ENCODE peak calls at places on chromosomes 7 and 10, in eight cellular contexts. T is right cardiac atrium, M is fibroblast of lung, G is GM12865, O is brain microvascular endothelial cell, U is astrocyte of the cerebellum, R is Karpas-422, D is NT2/D1. L is an unnamed sample.

GRCh38 chr7:136183981-136184380 is 206.8 kb upstream of the MTPN start:
- DNase-seq in T (no peak), M (peak), G (no peak), O (no peak), U (no peak), R (no peak), D (peak), L (no peak)

GRCh38 chr7:50838675-50839377 is 56.1 kb upstream of the GRB10 start:
- DNase-seq in T (peak), M (peak), G (no peak), O (peak), U (peak), R (no peak), D (no peak), L (peak)

GRCh38 chr7:106218546-106218945 is 66.2 kb downstream of the NAMPT start:
- DNase-seq in T (peak), M (no peak), G (no peak), O (no peak), U (no peak), R (no peak), D (no peak), L (no peak)

GRCh38 chr7:129188372-129188891 is at the start of gene SMO:
- DNase-seq in T (peak), M (peak), G (no peak), O (no peak), U (no peak), R (no peak), D (peak), L (no peak)

GRCh38 chr7:130151591-130152269 is 53.5 kb downstream of the TMEM209 start:
- DNase-seq in T (no peak), M (peak), G (peak), O (no peak), U (no peak), R (no peak), D (no peak), L (no peak)

GRCh38 chr7:55887786-55888185 is 530 bp downstream of the ZNF713 start:
- DNase-seq in T (no peak), M (peak), G (no peak), O (no peak), U (no peak), R (no peak), D (no peak), L (no peak)

GRCh38 chr10:77592946-77593636 is 44.5 kb downstream of the KCNMA1 start:
- DNase-seq in T (peak), M (peak), G (no peak), O (peak), U (peak), R (no peak), D (no peak), L (peak)

GRCh38 chr10:62779487-62780248 is 24.9 kb upstream of the ADO start:
- DNase-seq in T (no peak), M (no peak), G (peak), O (peak), U (no peak), R (no peak), D (no peak), L (no peak)

GRCh38 chr7:23434147-23434676 is 36.1 kb downstream of the IGF2BP3 start:
- DNase-seq in T (no peak), M (no peak), G (peak), O (no peak), U (no peak), R (no peak), D (no peak), L (no peak)

GRCh38 chr7:112370436-112370835 is 79.8 kb upstream of the IFRD1 start:
- DNase-seq in T (no peak), M (no peak), G (no peak), O (no peak), U (no peak), R (no peak), D (no peak), L (no peak)

GRCh38 chr7:95808396-95808795 is 36.0 kb downstream of the DYNC1I1 start:
- DNase-seq in T (no peak), M (no peak), G (no peak), O (no peak), U (no peak), R (no peak), D (no peak), L (no peak)

GRCh38 chr7:116089293-116089692 is 58.7 kb upstream of the TFEC start:
- DNase-seq in T (no peak), M (no peak), G (no peak), O (no peak), U (no peak), R (no peak), D (no peak), L (no peak)

GRCh38 chr10:34760606-34761005 is 54.5 kb downstream of the PARD3 start:
- DNase-seq in T (no peak), M (no peak), G (no peak), O (no peak), U (no peak), R (no peak), D (no peak), L (no peak)

GRCh38 chr10:124566981-124567835 is 105.6 kb downstream of the LHPP start:
- DNase-seq in T (no peak), M (no peak), G (no peak), O (no peak), U (no peak), R (no peak), D (no peak), L (no peak)

GRCh38 chr10:50936335-50936734 is 50.9 kb upstream of the A1CF start:
- DNase-seq in T (no peak), M (no peak), G (no peak), O (no peak), U (no peak), R (no peak), D (no peak), L (no peak)

GRCh38 chr7:123735539-123735938 is 13.3 kb downstream of the WASL start:
- DNase-seq in T (no peak), M (no peak), G (no peak), O (no peak), U (no peak), R (no peak), D (no peak), L (no peak)

GRCh38 chr10:34252111-34252510 is 563.0 kb downstream of the PARD3 start:
- DNase-seq in T (peak), M (no peak), G (no peak), O (no peak), U (no peak), R (no peak), D (no peak), L (no peak)

GRCh38 chr10:77328272-77328816 is 309.3 kb downstream of the KCNMA1 start:
- DNase-seq in T (peak), M (peak), G (peak), O (no peak), U (no peak), R (peak), D (no peak), L (no peak)

GRCh38 chr7:54245046-54245445 is 297.1 kb upstream of the VSTM2A start:
- DNase-seq in T (no peak), M (no peak), G (no peak), O (no peak), U (no peak), R (no peak), D (no peak), L (no peak)

GRCh38 chr7:152523916-152524315 is 88.1 kb upstream of the KMT2C start:
- DNase-seq in T (no peak), M (no peak), G (no peak), O (no peak), U (no peak), R (no peak), D (no peak), L (no peak)

GRCh38 chr10:30233186-30233958 is 115.7 kb downstream of the MTPAP start:
- DNase-seq in T (no peak), M (no peak), G (no peak), O (peak), U (no peak), R (no peak), D (no peak), L (no peak)

GRCh38 chr10:873020-873419 is 58.5 kb downstream of the LARP4B start:
- DNase-seq in T (no peak), M (no peak), G (no peak), O (no peak), U (no peak), R (no peak), D (no peak), L (no peak)

GRCh38 chr7:73740212-73740611 is 1.6 kb upstream of the ABHD11 start:
- DNase-seq in T (no peak), M (no peak), G (no peak), O (no peak), U (no peak), R (no peak), D (no peak), L (no peak)

GRCh38 chr7:70630647-70631457 is 501.1 kb upstream of the GALNT17 start:
- DNase-seq in T (peak), M (peak), G (no peak), O (no peak), U (peak), R (no peak), D (no peak), L (no peak)

GRCh38 chr10:386751-387693 is 251.8 kb downstream of the ZMYND11 start:
- DNase-seq in T (no peak), M (no peak), G (no peak), O (no peak), U (no peak), R (no peak), D (no peak), L (no peak)

GRCh38 chr7:100603697-100604077 is 1.5 kb downstream of the PCOLCE start:
- DNase-seq in T (no peak), M (peak), G (no peak), O (no peak), U (no peak), R (no peak), D (no peak), L (no peak)

GRCh38 chr7:45663167-45663921 is 89.2 kb downstream of the ADCY1 start:
- DNase-seq in T (no peak), M (peak), G (no peak), O (peak), U (no peak), R (peak), D (no peak), L (no peak)

GRCh38 chr7:92835851-92836488 is 403 bp downstream of the CDK6 start:
- DNase-seq in T (no peak), M (peak), G (peak), O (peak), U (no peak), R (no peak), D (no peak), L (no peak)

GRCh38 chr7:151167197-151167911 is at the start of gene GBX1:
- DNase-seq in T (no peak), M (peak), G (no peak), O (no peak), U (no peak), R (no peak), D (no peak), L (no peak)

GRCh38 chr10:629186-629998 is 60.1 kb downstream of the DIP2C start:
- DNase-seq in T (no peak), M (no peak), G (no peak), O (no peak), U (no peak), R (no peak), D (no peak), L (no peak)

GRCh38 chr7:76122516-76123239 is 74.8 kb downstream of the MDH2 start:
- DNase-seq in T (no peak), M (no peak), G (no peak), O (no peak), U (no peak), R (no peak), D (no peak), L (no peak)

GRCh38 chr7:116687801-116688201 is 15.8 kb downstream of the MET start:
- DNase-seq in T (no peak), M (peak), G (no peak), O (peak), U (peak), R (no peak), D (no peak), L (no peak)

GRCh38 chr10:49592726-49593563 is 17.2 kb upstream of the SLC18A3 start:
- DNase-seq in T (peak), M (peak), G (peak), O (peak), U (peak), R (peak), D (peak), L (no peak)

GRCh38 chr10:118276727-118277126 is 65.4 kb downstream of the FAM204A start:
- DNase-seq in T (no peak), M (no peak), G (no peak), O (no peak), U (no peak), R (no peak), D (no peak), L (no peak)

GRCh38 chr7:19674266-19674960 is 34.4 kb downstream of the POLR1F start:
- DNase-seq in T (no peak), M (no peak), G (no peak), O (peak), U (peak), R (no peak), D (no peak), L (no peak)

GRCh38 chr10:69747179-69747578 is 54.5 kb upstream of the COL13A1 start:
- DNase-seq in T (no peak), M (no peak), G (peak), O (no peak), U (no peak), R (no peak), D (no peak), L (no peak)

DNA sequence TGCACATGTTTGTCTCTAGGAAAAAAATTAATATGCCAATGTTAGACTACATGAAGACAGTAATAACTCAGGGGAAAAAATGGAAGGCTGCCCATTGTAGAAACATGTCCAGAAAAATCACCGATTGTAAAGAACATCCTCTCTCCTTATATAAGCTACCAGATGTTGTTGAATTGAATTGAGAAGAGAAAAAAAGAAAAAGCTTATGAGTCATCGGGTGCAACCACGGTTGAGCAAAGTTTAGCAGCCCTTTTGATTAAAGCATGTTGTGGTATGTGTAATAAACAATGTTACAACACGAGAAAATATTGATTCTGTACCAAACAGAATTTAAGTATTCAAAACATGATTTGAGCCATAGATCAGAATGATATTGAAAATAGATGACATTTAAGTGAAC is 102.3 kb upstream of the ARHGAP21 start:
- DNase-seq in T (no peak), M (peak), G (no peak), O (peak), U (peak), R (no peak), D (no peak), L (no peak)
- H3K4me3 ChIP-seq in T (no peak), M (peak), G (no peak), O (peak), U (no peak), R (no peak), D (no peak), L (no peak)

GRCh38 chr7:39415091-39415820 is 150.9 kb upstream of the YAE1 start:
- DNase-seq in T (no peak), M (no peak), G (no peak), O (no peak), U (no peak), R (no peak), D (no peak), L (no peak)
- H3K4me3 ChIP-seq in T (no peak), M (no peak), G (no peak), O (no peak), U (no peak), R (no peak), D (no peak), L (peak)

GRCh38 chr7:139452948-139453672 is 30.4 kb downstream of the KLRG2 start:
- DNase-seq in T (no peak), M (peak), G (no peak), O (peak), U (peak), R (peak), D (no peak), L (no peak)
- H3K4me3 ChIP-seq in T (no peak), M (no peak), G (no peak), O (no peak), U (no peak), R (no peak), D (no peak), L (peak)

DNA sequence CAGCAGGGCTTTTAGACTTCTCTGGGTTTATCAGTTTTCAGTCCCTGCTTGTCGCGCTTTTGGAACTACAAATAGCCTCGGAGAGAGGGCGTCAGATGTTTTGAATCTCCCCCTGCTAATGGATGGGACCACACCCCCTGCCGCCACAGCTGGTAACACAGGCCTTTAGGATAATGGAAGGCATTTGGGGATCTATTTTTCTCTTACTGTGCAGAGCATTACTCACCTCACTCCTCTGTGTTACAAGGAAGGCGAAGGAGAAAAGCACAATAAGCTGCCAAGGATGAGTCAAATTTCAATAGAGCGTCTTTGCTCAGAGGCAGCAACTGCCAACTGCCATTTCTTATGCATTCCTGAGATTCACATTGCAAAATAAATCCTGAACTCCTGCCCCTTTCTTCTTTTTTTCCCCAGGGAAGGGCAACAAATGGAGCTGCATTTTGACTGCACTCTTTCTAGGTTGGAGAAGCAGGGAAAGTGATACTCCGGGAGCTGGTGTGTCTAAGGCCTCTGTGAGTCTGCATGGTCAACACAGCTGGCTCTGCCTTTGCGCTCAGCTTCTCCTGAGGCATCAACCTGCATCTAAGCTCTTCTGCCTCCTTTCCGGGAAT is 31.5 kb upstream of the SMNDC1 start:
- DNase-seq in T (no peak), M (peak), G (no peak), O (peak), U (peak), R (no peak), D (peak), L (no peak)
- H3K4me3 ChIP-seq in T (no peak), M (peak), G (no peak), O (no peak), U (no peak), R (no peak), D (no peak), L (no peak)

GRCh38 chr10:123203393-123204126 is 49.4 kb downstream of the BUB3 start:
- DNase-seq in T (no peak), M (no peak), G (no peak), O (no peak), U (no peak), R (no peak), D (no peak), L (no peak)
- H3K4me3 ChIP-seq in T (no peak), M (no peak), G (no peak), O (no peak), U (no peak), R (no peak), D (no peak), L (no peak)

GRCh38 chr10:71811351-71811750 is 38.0 kb upstream of the VSIR start:
- DNase-seq in T (no peak), M (no peak), G (no peak), O (no peak), U (no peak), R (no peak), D (no peak), L (no peak)

GRCh38 chr10:71809628-71810027 is 36.3 kb upstream of the VSIR start:
- DNase-seq in T (no peak), M (no peak), G (no peak), O (no peak), U (no peak), R (no peak), D (no peak), L (no peak)

GRCh38 chr10:71812913-71813590 is 38.0 kb downstream of the PSAP start:
- DNase-seq in T (no peak), M (no peak), G (no peak), O (no peak), U (no peak), R (no peak), D (no peak), L (no peak)

GRCh38 chr10:71810048-71810750 is 36.9 kb upstream of the VSIR start:
- DNase-seq in T (no peak), M (no peak), G (no peak), O (no peak), U (no peak), R (no peak), D (no peak), L (no peak)

DNA sequence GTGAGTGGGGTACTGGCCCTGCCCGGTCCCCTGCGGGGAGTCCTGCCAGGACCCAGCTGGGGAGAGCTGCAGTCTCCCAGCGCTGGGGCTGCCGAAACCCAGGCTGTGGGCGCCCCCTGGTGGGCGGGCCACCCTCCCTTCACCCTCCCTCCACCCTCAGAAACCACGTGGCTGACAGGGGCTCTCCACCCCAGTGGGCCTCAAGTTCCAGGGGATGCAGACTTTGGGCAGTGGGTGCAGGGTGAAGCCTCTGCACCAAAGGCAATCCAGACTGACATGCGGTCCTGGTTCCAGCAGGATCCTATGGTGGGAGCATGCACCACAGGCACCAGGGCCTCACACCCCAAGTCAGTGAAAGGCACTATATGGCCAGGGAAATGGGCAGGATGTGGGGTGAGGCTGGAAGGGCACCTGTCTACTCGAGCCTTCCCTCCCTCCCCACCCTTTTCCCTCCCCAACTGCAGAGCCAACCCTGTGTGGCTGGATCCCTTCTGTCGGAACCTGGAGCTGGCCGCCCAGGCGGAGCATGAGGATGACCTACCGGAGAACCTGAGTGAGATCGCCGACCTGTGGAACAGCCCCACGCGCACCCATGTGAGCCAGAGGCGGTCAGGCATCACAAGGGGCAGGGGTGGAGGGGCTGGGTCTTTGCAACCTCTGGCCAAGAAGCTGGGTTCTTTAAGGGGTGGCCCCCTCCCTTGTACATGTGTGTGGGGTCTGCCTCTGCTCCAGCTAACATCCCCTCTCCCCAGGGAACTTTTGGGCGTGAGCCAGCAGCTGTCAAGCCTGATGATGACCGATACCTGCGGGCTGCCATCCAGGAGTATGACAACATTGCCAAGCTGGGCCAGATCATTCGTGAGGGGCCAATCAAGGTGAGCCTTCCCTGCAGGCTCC is 38.8 kb downstream of the PSAP start:
- DNase-seq in T (peak), M (peak), G (peak), O (peak), U (no peak), R (peak), D (no peak), L (no peak)
- H3K4me3 ChIP-seq in T (no peak), M (no peak), G (no peak), O (no peak), U (no peak), R (no peak), D (no peak), L (no peak)

DNA sequence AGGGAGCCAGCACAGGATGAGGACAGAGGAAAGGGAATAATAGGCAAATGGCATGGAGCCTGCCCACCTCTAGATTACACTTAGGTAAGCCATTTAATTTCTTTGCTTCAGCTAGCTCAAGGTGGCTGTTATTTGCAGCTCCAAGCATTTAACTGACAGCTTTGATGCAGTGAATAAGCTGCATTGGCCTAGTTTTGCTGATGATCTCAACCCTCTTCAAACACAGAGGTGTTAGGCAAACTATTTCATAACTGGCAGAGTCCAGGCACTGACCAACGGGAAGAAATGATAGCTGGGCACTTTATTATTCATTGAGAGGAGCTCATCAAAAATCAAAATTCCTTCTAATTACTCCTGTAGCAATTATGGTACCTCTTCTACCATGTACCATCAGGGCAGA is 317.4 kb downstream of the BMPER start:
- DNase-seq in T (no peak), M (no peak), G (no peak), O (no peak), U (no peak), R (no peak), D (no peak), L (no peak)
- H3K4me3 ChIP-seq in T (no peak), M (no peak), G (no peak), O (no peak), U (no peak), R (no peak), D (no peak), L (no peak)